ENCODE peak calls at places on chromosomes 12 and 14, in nine cellular contexts. A, W, I, V, Y, E, S, Z and U are unnamed samples.

GRCh38 chr12:98188649-98189048 is 326.7 kb upstream of the TMPO start:
- DNase-seq in A (no peak), W (no peak), I (no peak), V (peak), Y (no peak), E (no peak), S (no peak), Z (no peak), U (no peak)

GRCh38 chr14:99179506-99179905 is 92.5 kb downstream of the BCL11B start:
- DNase-seq in A (no peak), W (no peak), I (no peak), V (no peak), Y (no peak), E (no peak), S (no peak), Z (no peak), U (no peak)

GRCh38 chr12:59401862-59402261 is 194.0 kb upstream of the SLC16A7 start:
- DNase-seq in A (no peak), W (no peak), I (no peak), V (no peak), Y (no peak), E (no peak), S (no peak), Z (no peak), U (no peak)

GRCh38 chr14:88241810-88242209 is 81.3 kb downstream of the KCNK10 start:
- DNase-seq in A (no peak), W (no peak), I (no peak), V (no peak), Y (no peak), E (no peak), S (no peak), Z (no peak), U (no peak)

GRCh38 chr14:63852271-63852816 is 460 bp upstream of the SYNE2 start:
- DNase-seq in A (no peak), W (no peak), I (no peak), V (peak), Y (no peak), E (peak), S (no peak), Z (no peak), U (no peak)

GRCh38 chr14:97866186-97866585 is 1069.0 kb downstream of the VRK1 start:
- DNase-seq in A (no peak), W (no peak), I (no peak), V (no peak), Y (no peak), E (no peak), S (no peak), Z (no peak), U (no peak)

GRCh38 chr12:22978962-22979361 is 354.0 kb downstream of the ETNK1 start:
- DNase-seq in A (peak), W (no peak), I (no peak), V (peak), Y (no peak), E (no peak), S (no peak), Z (no peak), U (peak)

GRCh38 chr14:101008631-101009336 is 105.3 kb upstream of the RTL1 start:
- DNase-seq in A (no peak), W (peak), I (no peak), V (peak), Y (no peak), E (no peak), S (no peak), Z (peak), U (no peak)

GRCh38 chr14:89428556-89429196 is 11.6 kb upstream of the FOXN3 start:
- DNase-seq in A (no peak), W (peak), I (no peak), V (peak), Y (no peak), E (peak), S (no peak), Z (no peak), U (no peak)

GRCh38 chr12:51246254-51246853 is 7.7 kb downstream of the DAZAP2 start:
- DNase-seq in A (peak), W (no peak), I (no peak), V (peak), Y (no peak), E (no peak), S (no peak), Z (peak), U (peak)

GRCh38 chr12:98532687-98533304 is 17.4 kb downstream of the TMPO start:
- DNase-seq in A (peak), W (no peak), I (no peak), V (peak), Y (no peak), E (peak), S (no peak), Z (no peak), U (peak)

GRCh38 chr12:124293286-124294003 is 1.4 kb upstream of the RFLNA start:
- DNase-seq in A (no peak), W (peak), I (no peak), V (no peak), Y (no peak), E (no peak), S (no peak), Z (no peak), U (no peak)

GRCh38 chr12:54126696-54127537 is 61.9 kb downstream of the SMUG1 start:
- DNase-seq in A (no peak), W (peak), I (no peak), V (peak), Y (no peak), E (no peak), S (peak), Z (no peak), U (no peak)

GRCh38 chr12:107610030-107610859 is 75.4 kb upstream of the PWP1 start:
- DNase-seq in A (peak), W (peak), I (peak), V (peak), Y (peak), E (peak), S (no peak), Z (peak), U (peak)

GRCh38 chr12:56237552-56237951 is 7.7 kb downstream of the SLC39A5 start:
- DNase-seq in A (no peak), W (no peak), I (no peak), V (no peak), Y (no peak), E (no peak), S (no peak), Z (no peak), U (no peak)

GRCh38 chr14:97218713-97219355 is 421.7 kb downstream of the VRK1 start:
- DNase-seq in A (no peak), W (peak), I (peak), V (no peak), Y (no peak), E (no peak), S (peak), Z (peak), U (no peak)

GRCh38 chr14:90564496-90564895 is 167.7 kb downstream of the CALM1 start:
- DNase-seq in A (no peak), W (no peak), I (no peak), V (no peak), Y (no peak), E (no peak), S (no peak), Z (no peak), U (no peak)

GRCh38 chr14:33332497-33332896 is 393.8 kb downstream of the NPAS3 start:
- DNase-seq in A (no peak), W (no peak), I (peak), V (no peak), Y (no peak), E (no peak), S (no peak), Z (no peak), U (no peak)

GRCh38 chr14:90645842-90646443 is 170.3 kb downstream of the TTC7B start:
- DNase-seq in A (peak), W (peak), I (no peak), V (no peak), Y (no peak), E (no peak), S (no peak), Z (no peak), U (no peak)